ENCODE peak calls at places on chromosomes 16 and 17, in seven cellular contexts. A, S, W, X, K, P and Y are unnamed samples.

GRCh38 chr17:1629647-1630310 is 1.1 kb upstream of the SLC43A2 start:
- DNase-seq in A (peak), S (no peak), W (peak), X (peak), K (peak), P (peak), Y (peak)

GRCh38 chr16:69424935-69425784 is 741 bp downstream of the CYB5B start:
- DNase-seq in A (no peak), S (no peak), W (no peak), X (no peak), K (no peak), P (peak), Y (no peak)

GRCh38 chr16:11806721-11807120 is 9.7 kb upstream of the ZC3H7A start:
- DNase-seq in A (no peak), S (no peak), W (no peak), X (no peak), K (no peak), P (no peak), Y (no peak)

GRCh38 chr16:8928467-8928957 is 35.2 kb downstream of the USP7 start:
- DNase-seq in A (no peak), S (peak), W (no peak), X (no peak), K (no peak), P (no peak), Y (no peak)

GRCh38 chr17:68197091-68197996 is 50.5 kb upstream of the AMZ2 start:
- DNase-seq in A (peak), S (no peak), W (no peak), X (peak), K (no peak), P (peak), Y (peak)

GRCh38 chr16:50696575-50697420 is 3.4 kb downstream of the NOD2 start:
- DNase-seq in A (peak), S (peak), W (peak), X (peak), K (peak), P (no peak), Y (peak)

GRCh38 chr17:17375826-17376225 is 72.7 kb downstream of the NT5M start:
- DNase-seq in A (no peak), S (no peak), W (no peak), X (no peak), K (no peak), P (no peak), Y (no peak)

GRCh38 chr17:49572806-49573420 is 2.8 kb upstream of the NXPH3 start:
- DNase-seq in A (no peak), S (no peak), W (no peak), X (no peak), K (no peak), P (no peak), Y (no peak)

GRCh38 chr17:81193051-81193410 is 27.0 kb upstream of the AATK start:
- DNase-seq in A (no peak), S (no peak), W (no peak), X (no peak), K (no peak), P (no peak), Y (no peak)

GRCh38 chr17:16991349-16992009 is 19.6 kb upstream of the TNFRSF13B start:
- DNase-seq in A (peak), S (no peak), W (peak), X (peak), K (peak), P (peak), Y (peak)

GRCh38 chr17:48997103-48997826 is at the start of gene IGF2BP1:
- DNase-seq in A (no peak), S (no peak), W (no peak), X (peak), K (no peak), P (peak), Y (no peak)

GRCh38 chr17:69810326-69811035 is 264.5 kb upstream of the KCNJ16 start:
- DNase-seq in A (no peak), S (no peak), W (no peak), X (no peak), K (no peak), P (no peak), Y (no peak)

GRCh38 chr17:81615401-81615930 is 21.4 kb downstream of the NPLOC4 start:
- DNase-seq in A (no peak), S (no peak), W (no peak), X (no peak), K (no peak), P (no peak), Y (no peak)

GRCh38 chr17:49748223-49748622 is 15.7 kb downstream of the FAM117A start:
- DNase-seq in A (no peak), S (no peak), W (no peak), X (no peak), K (no peak), P (no peak), Y (no peak)

GRCh38 chr16:1371054-1371978 is 19.6 kb downstream of the GNPTG start:
- DNase-seq in A (no peak), S (no peak), W (no peak), X (no peak), K (no peak), P (no peak), Y (peak)

GRCh38 chr17:71709974-71710373 is 410.8 kb upstream of the SOX9 start:
- DNase-seq in A (no peak), S (no peak), W (no peak), X (no peak), K (no peak), P (peak), Y (no peak)

GRCh38 chr16:2236362-2237075 is at the start of gene DNASE1L2:
- DNase-seq in A (no peak), S (no peak), W (peak), X (no peak), K (peak), P (peak), Y (peak)

GRCh38 chr17:38853292-38854219 is at the start of gene RPL23:
- DNase-seq in A (peak), S (peak), W (peak), X (peak), K (peak), P (peak), Y (peak)
- TF ChIP-seq EP300 in A (no peak), S (no peak), W (no peak), X (peak), K (no peak), P (no peak), Y (no peak)

GRCh38 chr17:76585649-76586593 is at the start of gene ST6GALNAC2:
- DNase-seq in A (peak), S (no peak), W (peak), X (peak), K (peak), P (peak), Y (peak)

GRCh38 chr17:76582660-76583059 is 3.0 kb downstream of the ST6GALNAC2 start:
- DNase-seq in A (no peak), S (no peak), W (no peak), X (no peak), K (no peak), P (no peak), Y (no peak)

GRCh38 chr17:76584427-76585047 is 1.1 kb downstream of the ST6GALNAC2 start:
- DNase-seq in A (no peak), S (no peak), W (no peak), X (no peak), K (peak), P (peak), Y (no peak)

GRCh38 chr17:76586741-76587487 is 1.3 kb upstream of the ST6GALNAC2 start:
- DNase-seq in A (no peak), S (no peak), W (no peak), X (no peak), K (no peak), P (peak), Y (no peak)

DNA sequence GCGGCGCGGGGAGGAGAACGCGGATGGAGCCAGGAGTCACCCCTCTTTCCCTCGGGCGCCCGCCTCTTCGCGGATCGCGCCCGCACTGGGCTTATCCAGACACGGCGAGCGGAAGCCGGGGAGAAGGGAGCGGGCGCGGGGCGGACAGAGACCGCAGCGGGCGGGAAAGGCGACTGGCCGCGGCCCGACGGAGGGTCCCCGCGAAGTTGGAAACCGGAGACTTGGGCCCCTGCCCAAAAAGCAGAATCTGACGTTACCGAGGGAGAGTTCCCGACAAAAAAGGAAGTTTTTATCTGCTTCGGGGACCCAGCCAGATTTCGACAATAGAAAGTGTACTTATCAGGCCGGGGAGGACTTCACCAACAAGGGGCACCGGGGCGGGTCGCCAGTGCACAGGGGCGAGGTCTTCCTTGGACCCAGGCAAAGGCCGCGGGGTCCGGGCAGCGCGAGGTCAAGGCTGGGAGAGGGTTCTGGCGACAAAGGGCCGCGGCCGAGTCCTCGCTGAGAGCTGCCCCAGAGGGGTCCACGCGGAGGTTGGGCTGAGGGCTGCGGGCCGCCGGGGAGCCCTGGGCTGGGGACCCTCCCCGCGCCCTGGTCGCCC is 512 bp downstream of the ST6GALNAC2 start:
- DNase-seq in A (peak), S (no peak), W (peak), X (peak), K (peak), P (no peak), Y (peak)
- TF ChIP-seq POLR2AphosphoS5 in A (no peak), S (no peak), W (no peak), X (no peak), K (peak), P (no peak), Y (no peak)

DNA sequence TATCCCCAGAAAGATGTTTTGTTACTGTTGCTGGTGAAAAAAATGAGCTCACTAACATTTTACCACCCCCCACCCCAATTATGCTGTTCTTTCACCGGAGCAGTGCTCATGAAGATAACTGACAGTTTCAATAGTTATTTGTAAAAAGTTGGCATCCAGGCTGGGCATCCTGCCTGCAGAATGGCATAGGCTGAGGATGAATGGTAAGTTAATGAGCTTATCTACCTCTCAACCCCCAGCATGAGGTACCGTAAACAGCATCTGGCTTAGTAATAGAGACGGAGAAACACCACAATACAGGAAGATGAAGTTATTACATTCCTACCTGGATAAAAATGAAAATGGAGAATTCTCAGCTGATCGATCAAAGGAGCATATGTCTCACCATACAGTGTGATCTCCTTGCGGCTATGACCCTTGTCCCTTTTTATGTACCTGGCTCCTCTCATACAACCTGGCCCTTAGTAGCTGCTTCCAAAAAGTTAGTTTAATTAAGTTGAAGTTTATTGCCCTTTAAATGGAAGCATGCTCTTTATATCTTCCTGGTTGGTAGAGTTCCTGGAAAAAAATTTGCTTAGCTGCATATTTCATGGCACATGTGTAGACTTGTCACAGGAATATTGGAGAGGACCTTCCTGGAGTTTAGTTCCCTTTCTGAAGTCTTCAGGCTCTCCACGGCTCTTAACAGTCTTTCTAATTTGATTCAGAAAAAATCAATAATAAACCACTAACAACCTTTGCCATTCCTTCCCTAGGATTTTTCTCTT is 61.2 kb upstream of the MPHOSPH6 start:
- DNase-seq in A (no peak), S (no peak), W (no peak), X (no peak), K (no peak), P (no peak), Y (no peak)
- TF ChIP-seq EP300 in A (no peak), S (no peak), W (no peak), X (no peak), K (no peak), P (no peak), Y (no peak)

GRCh38 chr16:89847056-89847929 is 19.0 kb downstream of the SPIRE2 start:
- DNase-seq in A (peak), S (no peak), W (no peak), X (no peak), K (no peak), P (no peak), Y (peak)

GRCh38 chr16:89844739-89845339 is 16.6 kb downstream of the SPIRE2 start:
- DNase-seq in A (no peak), S (no peak), W (no peak), X (no peak), K (no peak), P (no peak), Y (peak)

GRCh38 chr16:89847930-89848297 is 19.6 kb downstream of the SPIRE2 start:
- DNase-seq in A (peak), S (no peak), W (no peak), X (no peak), K (no peak), P (no peak), Y (no peak)

GRCh38 chr16:89843409-89844350 is 15.4 kb downstream of the SPIRE2 start:
- DNase-seq in A (no peak), S (no peak), W (no peak), X (no peak), K (no peak), P (no peak), Y (no peak)

DNA sequence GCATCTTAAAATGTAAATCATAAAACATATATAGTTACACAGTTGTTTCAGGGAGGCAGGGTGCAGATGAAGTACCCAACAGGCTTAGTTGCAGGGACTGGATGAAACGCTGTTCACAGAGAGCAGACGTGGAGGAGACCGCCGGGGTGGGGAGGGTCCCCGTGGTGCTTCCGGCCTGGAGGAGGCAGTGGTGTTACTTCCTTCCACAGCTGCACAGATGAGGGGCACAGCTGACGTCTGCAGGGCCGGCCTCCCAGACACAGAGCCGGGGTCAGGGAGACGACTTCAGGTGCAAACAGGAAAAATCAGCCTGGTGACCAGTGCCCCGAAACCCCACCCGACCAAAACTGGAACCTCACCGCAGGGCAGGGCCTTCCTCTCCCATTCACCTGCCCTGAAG is 17.1 kb downstream of the SPIRE2 start:
- DNase-seq in A (peak), S (no peak), W (no peak), X (no peak), K (no peak), P (no peak), Y (peak)
- TF ChIP-seq POLR2AphosphoS5 in A (no peak), S (no peak), W (no peak), X (no peak), K (no peak), P (no peak), Y (no peak)

GRCh38 chr16:26827386-26827785 is 239.3 kb upstream of the C16orf82 start:
- DNase-seq in A (no peak), S (no peak), W (no peak), X (no peak), K (no peak), P (no peak), Y (no peak)

GRCh38 chr16:26826500-26826899 is 240.2 kb upstream of the C16orf82 start:
- DNase-seq in A (no peak), S (no peak), W (no peak), X (no peak), K (no peak), P (no peak), Y (no peak)

DNA sequence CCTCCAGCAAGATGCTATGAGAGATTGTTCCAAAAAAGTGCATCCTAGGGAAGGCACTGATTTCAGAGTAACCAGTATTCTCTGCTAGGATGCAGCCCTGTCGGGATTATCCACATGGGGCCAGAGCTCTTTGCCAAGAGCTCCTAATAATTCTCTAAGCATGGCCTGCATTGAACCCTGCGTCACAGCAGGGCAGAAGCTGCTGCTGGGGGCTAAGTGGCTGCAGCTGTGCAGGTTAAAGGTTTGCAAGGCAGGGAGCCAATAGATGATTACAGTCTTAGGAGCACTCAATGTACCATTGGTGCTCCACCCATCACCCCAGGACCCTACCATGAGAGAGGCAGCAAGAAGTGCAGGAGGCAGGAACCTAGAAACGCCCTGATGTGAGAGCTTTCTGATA is 236.0 kb upstream of the C16orf82 start:
- DNase-seq in A (no peak), S (no peak), W (no peak), X (no peak), K (no peak), P (no peak), Y (no peak)
- TF ChIP-seq EP300 in A (no peak), S (no peak), W (no peak), X (no peak), K (no peak), P (no peak), Y (no peak)

GRCh38 chr16:77434022-77434364 is 841 bp downstream of the ADAMTS18 start:
- DNase-seq in A (no peak), S (no peak), W (no peak), X (no peak), K (no peak), P (no peak), Y (no peak)
- TF ChIP-seq POLR2AphosphoS5 in A (no peak), S (no peak), W (no peak), X (no peak), K (no peak), P (no peak), Y (no peak)

DNA sequence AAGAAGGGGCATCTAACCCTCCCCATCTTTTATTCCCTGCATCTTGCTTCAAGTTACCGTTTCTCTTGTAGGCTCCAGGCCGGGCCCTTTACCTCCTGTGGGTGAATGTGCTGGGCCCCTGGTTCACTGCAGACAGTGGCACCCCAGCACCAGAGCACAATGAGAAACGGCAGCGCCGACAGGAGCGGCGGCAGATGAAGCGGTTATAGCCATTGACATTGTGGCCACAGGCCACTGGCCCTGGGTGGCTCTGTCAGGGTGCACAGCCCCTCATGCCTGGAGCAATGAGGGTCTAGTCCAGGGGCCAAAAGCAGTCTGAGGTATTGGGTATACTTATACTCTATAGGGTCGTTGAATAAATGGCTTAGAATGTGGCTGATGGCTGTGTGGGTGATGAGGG is 2.0 kb downstream of the TMEM208 start:
- DNase-seq in A (no peak), S (no peak), W (no peak), X (no peak), K (no peak), P (no peak), Y (no peak)
- TF ChIP-seq EP300 in A (no peak), S (no peak), W (no peak), X (no peak), K (no peak), P (no peak), Y (no peak)